ENCODE peak calls at places on chromosomes 1 and 21, in four cellular contexts. X is sciatic nerve, G is T-helper 2 cell, M is type B pancreatic cell. F is an unnamed sample.

GRCh38 chr1:224065455-224065854 is 48.5 kb upstream of the FBXO28 start:
- DNase-seq in X (no peak), G (no peak), M (no peak), F (no peak)

GRCh38 chr21:32494946-32495703 is 82.6 kb downstream of the EVA1C start:
- DNase-seq in X (no peak), G (no peak), M (no peak), F (no peak)

GRCh38 chr21:32597205-32597604 is 11.9 kb upstream of the TCP10L start:
- DNase-seq in X (no peak), G (no peak), M (no peak), F (no peak)

GRCh38 chr1:41902125-41902524 is 16.6 kb downstream of the HIVEP3 start:
- DNase-seq in X (no peak), G (no peak), M (no peak), F (no peak)

GRCh38 chr1:108610073-108610472 is 50.2 kb downstream of the EEIG2 start:
- DNase-seq in X (no peak), G (no peak), M (no peak), F (no peak)

GRCh38 chr1:9689971-9690381 is 38.4 kb downstream of the PIK3CD start:
- DNase-seq in X (peak), G (no peak), M (no peak), F (no peak)

GRCh38 chr1:155320661-155321576 is at the start of gene RUSC1:
- DNase-seq in X (peak), G (peak), M (no peak), F (peak)

GRCh38 chr1:2205191-2205952 is 10.8 kb upstream of the FAAP20 start:
- DNase-seq in X (peak), G (peak), M (peak), F (peak)

GRCh38 chr1:17588048-17588781 is 48.7 kb downstream of the ARHGEF10L start:
- DNase-seq in X (no peak), G (no peak), M (no peak), F (no peak)

GRCh38 chr1:147168626-147169058 is 3.6 kb downstream of the PRKAB2 start:
- DNase-seq in X (no peak), G (no peak), M (no peak), F (no peak)

GRCh38 chr1:152112101-152112884 is 3.0 kb downstream of the TCHH start:
- DNase-seq in X (no peak), G (no peak), M (no peak), F (no peak)

GRCh38 chr1:38696371-38696770 is 163.2 kb downstream of the RRAGC start:
- DNase-seq in X (no peak), G (no peak), M (no peak), F (no peak)

GRCh38 chr1:213104604-213105003 is 53.6 kb downstream of the RPS6KC1 start:
- DNase-seq in X (no peak), G (no peak), M (no peak), F (no peak)

GRCh38 chr1:97461782-97462181 is 459.1 kb downstream of the DPYD start:
- DNase-seq in X (no peak), G (no peak), M (no peak), F (no peak)

GRCh38 chr21:23249760-23250159 is 2251.6 kb downstream of the NCAM2 start:
- DNase-seq in X (no peak), G (no peak), M (no peak), F (no peak)

GRCh38 chr1:173341307-173341706 is 134.2 kb upstream of the TNFSF4 start:
- DNase-seq in X (no peak), G (no peak), M (no peak), F (no peak)

GRCh38 chr1:93448983-93449805 is 1.3 kb downstream of the FNBP1L start:
- DNase-seq in X (no peak), G (no peak), M (no peak), F (no peak)

GRCh38 chr1:64701886-64702285 is 43.0 kb upstream of the RAVER2 start:
- DNase-seq in X (no peak), G (no peak), M (no peak), F (no peak)

GRCh38 chr1:158067651-158068050 is 74.2 kb downstream of the KIRREL1 start:
- DNase-seq in X (no peak), G (no peak), M (no peak), F (no peak)

GRCh38 chr1:78651247-78651646 is 1.6 kb downstream of the IFI44 start:
- DNase-seq in X (peak), G (no peak), M (no peak), F (no peak)

GRCh38 chr1:220878223-220879081 is 791 bp upstream of the HLX start:
- DNase-seq in X (peak), G (no peak), M (no peak), F (no peak)

GRCh38 chr1:171801395-171801990 is 20.0 kb downstream of the METTL13 start:
- DNase-seq in X (no peak), G (no peak), M (no peak), F (peak)

GRCh38 chr1:22318279-22318983 is 133.2 kb upstream of the ZBTB40 start:
- DNase-seq in X (no peak), G (no peak), M (peak), F (no peak)

GRCh38 chr1:159915571-159916239 is 9.6 kb downstream of the TAGLN2 start:
- DNase-seq in X (no peak), G (no peak), M (no peak), F (no peak)

GRCh38 chr1:151993734-151994496 is at the start of gene S100A10:
- DNase-seq in X (peak), G (peak), M (peak), F (peak)

GRCh38 chr1:222009105-222009730 is 267.3 kb upstream of the DUSP10 start:
- DNase-seq in X (no peak), G (no peak), M (no peak), F (no peak)

GRCh38 chr1:17995480-17995879 is 112.1 kb upstream of the IGSF21 start:
- DNase-seq in X (no peak), G (no peak), M (no peak), F (no peak)

F was measured in caudate nucleus.